ENCODE peak calls at places on chromosome X, in seven cellular contexts. L is cortex of kidney; J is hypothalamus; H is stimulated activated CD8-positive, alpha-beta memory T cell treated with anti-CD3 and anti-CD28 coated beads, Interleukin-2, amount 100 ng/mL, for 1 hour; X is A549; Z is NCI-H1694; T is Panc1. B is an unnamed sample.

GRCh38 chrX:40971736-40972135 is 113.5 kb upstream of the USP9X start:
- DNase-seq in X (peak), H (no peak), L (no peak), T (no peak), J (no peak), Z (no peak), B (no peak)

GRCh38 chrX:46311581-46312120 is 233.6 kb downstream of the ZNF674 start:
- DNase-seq in T (no peak), H (no peak), J (no peak), Z (no peak), X (no peak), L (no peak), B (no peak)

GRCh38 chrX:40107291-40108083 is 9.7 kb upstream of the BCOR start:
- DNase-seq in T (no peak), J (peak), H (no peak), Z (peak), X (peak), L (no peak), B (peak)

GRCh38 chrX:13215729-13216128 is 104.1 kb downstream of the ATXN3L start:
- DNase-seq in J (no peak), T (no peak), X (no peak), H (no peak), L (no peak), Z (no peak), B (no peak)

GRCh38 chrX:110293658-110294453 is 24.0 kb downstream of the AMMECR1 start:
- DNase-seq in L (no peak), X (no peak), T (no peak), J (no peak), H (no peak), Z (no peak), B (no peak)

GRCh38 chrX:21529771-21530170 is 128.4 kb downstream of the KLHL34 start:
- DNase-seq in H (no peak), T (no peak), Z (no peak), L (no peak), J (no peak), X (no peak), B (no peak)

GRCh38 chrX:87468941-87469340 is 48.7 kb upstream of the KLHL4 start:
- DNase-seq in Z (no peak), H (no peak), X (no peak), L (no peak), J (no peak), T (no peak), B (no peak)

GRCh38 chrX:38859602-38860001 is 58.3 kb downstream of the MID1IP1 start:
- DNase-seq in L (no peak), X (no peak), J (no peak), T (no peak), Z (no peak), H (no peak), B (no peak)

GRCh38 chrX:54891573-54891972 is 29.1 kb upstream of the TRO start:
- DNase-seq in J (no peak), H (no peak), L (no peak), Z (peak), X (peak), T (no peak), B (no peak)